ENCODE peak calls at places on chromosomes 7 and 10, in eight cellular contexts. G, C, T, A, E, F, K and W are unnamed samples.

GRCh38 chr10:3166496-3167290 is 5.9 kb downstream of the PITRM1 start:
- DNase-seq in G (no peak), C (no peak), T (no peak), A (no peak), E (no peak), F (no peak), K (no peak), W (no peak)

GRCh38 chr10:101561068-101561915 is 26.8 kb downstream of the POLL start:
- DNase-seq in G (no peak), C (no peak), T (no peak), A (no peak), E (no peak), F (no peak), K (no peak), W (peak)

GRCh38 chr7:129778770-129779601 is 167.5 kb downstream of the NRF1 start:
- DNase-seq in G (no peak), C (no peak), T (no peak), A (no peak), E (peak), F (no peak), K (peak), W (no peak)

GRCh38 chr7:31373337-31374289 is 33.1 kb upstream of the NEUROD6 start:
- DNase-seq in G (no peak), C (no peak), T (no peak), A (peak), E (no peak), F (no peak), K (peak), W (no peak)

GRCh38 chr7:68691261-68692216 is 906.7 kb upstream of the AUTS2 start:
- DNase-seq in G (no peak), C (no peak), T (no peak), A (peak), E (no peak), F (no peak), K (no peak), W (no peak)

GRCh38 chr7:126635545-126635944 is 617.2 kb downstream of the GRM8 start:
- DNase-seq in G (no peak), C (no peak), T (no peak), A (no peak), E (no peak), F (no peak), K (no peak), W (no peak)

GRCh38 chr10:9869185-9869584 is 1148.5 kb upstream of the CELF2 start:
- DNase-seq in G (no peak), C (no peak), T (no peak), A (no peak), E (no peak), F (no peak), K (no peak), W (no peak)

GRCh38 chr10:6722616-6723004 is 142.5 kb upstream of the PRKCQ start:
- DNase-seq in G (no peak), C (no peak), T (no peak), A (no peak), E (no peak), F (no peak), K (no peak), W (no peak)

GRCh38 chr7:140393756-140394306 is 4.5 kb downstream of the SLC37A3 start:
- DNase-seq in G (no peak), C (peak), T (no peak), A (no peak), E (no peak), F (no peak), K (no peak), W (no peak)

GRCh38 chr7:36303202-36304098 is 86.2 kb upstream of the ANLN start:
- DNase-seq in G (no peak), C (peak), T (peak), A (peak), E (peak), F (peak), K (no peak), W (no peak)

GRCh38 chr7:67738958-67739357 is 742.3 kb downstream of the TYW1 start:
- DNase-seq in G (no peak), C (peak), T (no peak), A (no peak), E (peak), F (no peak), K (no peak), W (no peak)

GRCh38 chr7:129851810-129852209 is 101.0 kb downstream of the UBE2H start:
- DNase-seq in G (no peak), C (no peak), T (no peak), A (no peak), E (no peak), F (no peak), K (no peak), W (no peak)

GRCh38 chr7:155232911-155233702 is 64.6 kb upstream of the INSIG1 start:
- DNase-seq in G (no peak), C (no peak), T (no peak), A (no peak), E (no peak), F (no peak), K (no peak), W (no peak)

GRCh38 chr7:12643001-12643400 is 44.4 kb upstream of the ARL4A start:
- DNase-seq in G (no peak), C (no peak), T (no peak), A (no peak), E (no peak), F (no peak), K (no peak), W (no peak)

GRCh38 chr7:108329514-108329913 is 126.7 kb downstream of the NRCAM start:
- DNase-seq in G (no peak), C (no peak), T (no peak), A (no peak), E (no peak), F (no peak), K (no peak), W (no peak)

GRCh38 chr7:99762680-99763327 is 21.2 kb downstream of the CYP3A4 start:
- DNase-seq in G (no peak), C (peak), T (no peak), A (peak), E (no peak), F (peak), K (no peak), W (no peak)

GRCh38 chr7:113710310-113711106 is 208.3 kb downstream of the PPP1R3A start:
- DNase-seq in G (no peak), C (no peak), T (no peak), A (peak), E (no peak), F (no peak), K (peak), W (no peak)

GRCh38 chr7:140596751-140597424 is 43.7 kb downstream of the DENND2A start:
- DNase-seq in G (no peak), C (no peak), T (no peak), A (peak), E (no peak), F (no peak), K (no peak), W (no peak)

GRCh38 chr10:78865518-78865835 is 203.3 kb upstream of the ZMIZ1 start:
- DNase-seq in G (no peak), C (no peak), T (no peak), A (peak), E (no peak), F (no peak), K (no peak), W (peak)

GRCh38 chr7:141339603-141340002 is 211.6 kb upstream of the AGK start:
- DNase-seq in G (no peak), C (no peak), T (no peak), A (no peak), E (no peak), F (no peak), K (no peak), W (no peak)

GRCh38 chr10:182441-183201 is 47.4 kb downstream of the ZMYND11 start:
- DNase-seq in G (no peak), C (no peak), T (no peak), A (no peak), E (no peak), F (no peak), K (peak), W (no peak)

GRCh38 chr10:34018129-34018528 is 683.7 kb upstream of the NRP1 start:
- DNase-seq in G (no peak), C (no peak), T (no peak), A (no peak), E (no peak), F (no peak), K (no peak), W (no peak)

GRCh38 chr7:99955247-99955646 is 20.6 kb downstream of the AZGP1 start:
- DNase-seq in G (no peak), C (no peak), T (no peak), A (no peak), E (no peak), F (no peak), K (no peak), W (no peak)

GRCh38 chr10:9342865-9343450 is 1288.5 kb downstream of the GATA3 start:
- DNase-seq in G (no peak), C (no peak), T (no peak), A (peak), E (no peak), F (no peak), K (peak), W (no peak)

GRCh38 chr10:48577158-48577557 is 27.7 kb downstream of the ARHGAP22 start:
- DNase-seq in G (no peak), C (no peak), T (no peak), A (no peak), E (no peak), F (no peak), K (peak), W (no peak)

GRCh38 chr7:30564243-30564892 is 30.3 kb upstream of the GARS1 start:
- DNase-seq in G (peak), C (peak), T (peak), A (peak), E (peak), F (peak), K (peak), W (peak)

GRCh38 chr10:52952391-52953079 is 180.0 kb upstream of the MBL2 start:
- DNase-seq in G (no peak), C (no peak), T (no peak), A (no peak), E (no peak), F (no peak), K (no peak), W (no peak)

GRCh38 chr10:79318369-79318768 is 28.9 kb upstream of the PPIF start:
- DNase-seq in G (no peak), C (no peak), T (peak), A (no peak), E (no peak), F (no peak), K (no peak), W (no peak)

DNA sequence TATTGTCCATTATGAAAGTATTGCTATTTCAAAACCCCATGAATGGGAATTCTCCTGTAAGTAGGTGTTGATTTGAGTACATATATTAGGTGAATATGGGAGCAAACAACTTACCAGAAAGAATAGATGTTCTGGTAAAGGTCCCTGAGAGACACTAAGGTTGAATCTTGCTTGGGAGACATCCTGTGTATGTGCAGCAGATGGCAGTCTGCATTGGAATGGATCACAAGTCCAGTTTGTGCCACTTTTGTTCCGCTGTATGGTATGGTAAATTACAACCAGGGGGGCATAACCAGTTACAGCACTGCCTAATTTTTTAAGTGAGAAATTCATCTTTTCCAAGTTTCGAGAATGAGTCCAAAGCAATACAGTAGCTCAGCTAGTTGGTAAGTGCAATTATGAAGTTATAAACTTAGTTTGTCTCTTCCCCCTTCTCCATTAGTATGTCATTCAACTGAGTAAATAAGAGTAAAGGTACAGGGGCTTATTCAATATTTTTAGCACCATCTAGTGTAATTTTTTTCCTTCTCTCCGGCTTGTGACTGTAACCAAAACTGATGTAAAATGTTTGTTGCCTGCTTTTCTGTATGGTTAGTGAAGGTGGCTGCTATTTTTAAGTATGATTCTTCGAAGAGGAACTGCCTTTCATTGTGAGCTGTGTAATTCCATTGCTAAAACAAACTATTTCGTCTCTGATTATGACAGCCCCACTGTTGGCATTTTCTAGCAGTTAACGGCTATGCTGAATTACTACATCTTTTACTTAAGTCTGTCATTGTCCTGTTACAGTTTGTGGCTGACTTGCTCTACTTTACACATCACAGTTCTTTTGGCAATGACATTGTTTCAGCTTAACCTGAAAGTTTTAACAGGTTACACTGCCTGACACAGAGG is 2.8 kb downstream of the MCU start:
- DNase-seq in G (no peak), C (no peak), T (no peak), A (no peak), E (no peak), F (no peak), K (no peak), W (no peak)
- TF ChIP-seq CTCF in G (peak), C (peak), T (peak), A (peak), E (peak), F (peak), K (peak), W (peak)

GRCh38 chr10:95466450-95466849 is 94.7 kb downstream of the SORBS1 start:
- DNase-seq in G (no peak), C (no peak), T (no peak), A (no peak), E (no peak), F (no peak), K (no peak), W (no peak)

GRCh38 chr10:95469251-95469650 is 91.9 kb downstream of the SORBS1 start:
- DNase-seq in G (no peak), C (no peak), T (no peak), A (no peak), E (no peak), F (no peak), K (no peak), W (no peak)

GRCh38 chr10:95469676-95470075 is 91.5 kb downstream of the SORBS1 start:
- DNase-seq in G (no peak), C (no peak), T (no peak), A (no peak), E (no peak), F (no peak), K (no peak), W (no peak)

GRCh38 chr10:95464280-95464679 is 96.9 kb downstream of the SORBS1 start:
- DNase-seq in G (no peak), C (no peak), T (no peak), A (no peak), E (no peak), F (no peak), K (no peak), W (no peak)

GRCh38 chr10:95467162-95467599 is 94.0 kb downstream of the SORBS1 start:
- DNase-seq in G (no peak), C (peak), T (peak), A (no peak), E (peak), F (peak), K (no peak), W (peak)
- TF ChIP-seq CTCF in G (no peak), C (no peak), T (no peak), A (peak), E (no peak), F (peak), K (no peak), W (no peak)

DNA sequence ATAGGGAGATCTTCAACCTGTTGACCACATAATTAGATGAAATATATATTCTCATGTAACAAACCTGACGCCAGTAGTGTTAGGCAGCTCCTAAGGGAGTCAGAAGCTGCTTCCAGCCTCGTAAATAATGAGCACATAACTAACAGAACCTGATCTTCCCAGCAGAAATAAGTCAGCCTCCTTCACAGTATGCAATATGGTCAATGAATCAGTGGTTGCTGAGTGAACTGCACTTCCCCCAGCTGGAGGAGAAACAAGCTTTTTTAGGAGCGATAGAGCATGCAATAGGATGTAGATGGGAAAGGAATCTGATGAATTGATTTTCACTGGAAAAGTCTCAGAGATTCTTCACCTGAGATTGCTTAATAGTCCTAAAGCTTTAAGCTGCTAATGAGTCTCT is 337.2 kb upstream of the LRGUK start:
- DNase-seq in G (no peak), C (no peak), T (no peak), A (peak), E (no peak), F (no peak), K (no peak), W (no peak)
- TF ChIP-seq CTCF in G (no peak), C (no peak), T (no peak), A (peak), E (no peak), F (no peak), K (no peak), W (peak)

GRCh38 chr10:87817873-87818504 is at the start of gene ATAD1:
- DNase-seq in G (peak), C (peak), T (peak), A (peak), E (peak), F (peak), K (peak), W (peak)

GRCh38 chr10:87816842-87817178 is 1.2 kb downstream of the ATAD1 start:
- DNase-seq in G (no peak), C (no peak), T (no peak), A (no peak), E (no peak), F (no peak), K (no peak), W (no peak)

GRCh38 chr10:87817291-87817872 is 644 bp downstream of the ATAD1 start:
- DNase-seq in G (no peak), C (no peak), T (no peak), A (no peak), E (no peak), F (no peak), K (no peak), W (no peak)

GRCh38 chr10:87818505-87819273 is 663 bp upstream of the ATAD1 start:
- DNase-seq in G (peak), C (peak), T (no peak), A (no peak), E (peak), F (peak), K (peak), W (no peak)

DNA sequence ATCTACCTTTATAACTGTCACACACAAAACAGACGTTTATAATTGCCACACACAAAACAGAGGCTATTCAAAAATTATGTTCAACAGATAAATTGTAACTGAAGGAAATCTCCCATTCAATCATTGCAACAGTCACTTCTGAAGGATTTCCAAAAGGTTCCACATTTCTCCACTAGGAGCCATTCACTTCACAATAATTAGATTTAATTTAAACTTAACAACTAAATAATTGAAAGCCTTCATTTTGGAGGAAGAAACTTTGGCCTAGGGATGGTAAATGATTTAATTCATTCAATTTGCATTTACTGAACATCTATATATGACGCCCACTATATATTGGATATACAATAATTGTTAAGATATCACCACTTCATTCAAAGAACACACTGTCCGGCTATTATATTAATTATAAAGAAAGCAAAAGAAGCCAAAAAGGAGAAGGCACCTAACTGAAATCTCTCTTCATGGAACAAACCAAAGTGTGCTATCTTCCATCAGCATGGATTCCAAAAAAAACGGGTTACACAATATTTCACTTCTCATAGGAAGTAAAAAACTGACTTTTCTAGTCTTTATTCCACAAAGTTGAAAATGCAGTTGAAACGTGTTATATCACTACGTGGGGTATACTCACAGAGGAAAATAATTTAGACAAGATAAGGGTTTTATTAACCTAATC is 1.7 kb downstream of the ATAD1 start:
- DNase-seq in G (no peak), C (no peak), T (no peak), A (no peak), E (no peak), F (no peak), K (no peak), W (no peak)
- TF ChIP-seq CTCF in G (no peak), C (no peak), T (no peak), A (no peak), E (no peak), F (no peak), K (no peak), W (peak)

DNA sequence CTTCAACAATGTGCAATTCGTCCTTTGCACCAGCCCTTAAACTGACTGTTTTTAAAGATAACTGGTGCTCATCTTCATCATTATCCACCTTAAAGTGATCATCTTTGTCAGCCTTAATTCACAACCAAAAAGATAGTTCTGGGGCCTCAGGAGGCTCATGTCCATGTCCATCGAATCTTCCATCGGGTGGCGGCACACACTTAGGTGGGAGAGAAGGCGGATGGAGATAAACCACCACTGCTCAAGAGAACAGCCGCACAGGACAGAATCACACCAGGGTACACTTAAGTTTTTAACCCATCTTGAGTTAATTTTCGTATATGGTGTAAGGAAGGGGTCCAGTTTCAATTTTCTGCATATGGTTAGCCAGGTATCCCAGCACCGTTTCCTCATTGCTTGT is 24.8 kb downstream of the OIT3 start:
- DNase-seq in G (no peak), C (no peak), T (no peak), A (no peak), E (no peak), F (no peak), K (no peak), W (no peak)
- TF ChIP-seq CTCF in G (no peak), C (no peak), T (no peak), A (no peak), E (no peak), F (no peak), K (no peak), W (no peak)

GRCh38 chr10:76031769-76032441 is 600.5 kb downstream of the LRMDA start:
- DNase-seq in G (no peak), C (no peak), T (no peak), A (no peak), E (no peak), F (no peak), K (no peak), W (no peak)

GRCh38 chr10:76034236-76035009 is 603.0 kb downstream of the LRMDA start:
- DNase-seq in G (no peak), C (no peak), T (no peak), A (no peak), E (no peak), F (no peak), K (no peak), W (no peak)

GRCh38 chr10:76035010-76035727 is 603.7 kb downstream of the LRMDA start:
- DNase-seq in G (no peak), C (no peak), T (no peak), A (no peak), E (no peak), F (no peak), K (no peak), W (no peak)

GRCh38 chr10:76032442-76033039 is 601.1 kb downstream of the LRMDA start:
- DNase-seq in G (no peak), C (no peak), T (no peak), A (no peak), E (no peak), F (no peak), K (no peak), W (no peak)

GRCh38 chr10:76033457-76034196 is 602.2 kb downstream of the LRMDA start:
- DNase-seq in G (no peak), C (no peak), T (no peak), A (peak), E (no peak), F (no peak), K (no peak), W (no peak)
- TF ChIP-seq CTCF in G (no peak), C (no peak), T (peak), A (peak), E (peak), F (peak), K (no peak), W (peak)